ENCODE peak calls at places on chromosomes 13 and 19, in ten cellular contexts. One of them, this sample, is unnamed.

GRCh38 chr13:51733656-51734334 is 70.2 kb downstream of the DHRS12 start:
- DNase-seq in AG08395: no peak
- DNase-seq in lower leg skin: no peak
- DNase-seq in AG04450: no peak
- DNase-seq in NCI-H446: no peak
- DNase-seq in kidney glomerular epithelial cell: peak
- DNase-seq in A172: no peak
- DNase-seq in EL: peak
- DNase-seq in substantia nigra: no peak
- DNase-seq in activated T-cell treated with anti-CD3 and anti-CD28 coated beads for 1 hour: no peak
- DNase-seq in this sample: no peak

GRCh38 chr13:100208002-100208401 is 119.1 kb downstream of the PCCA start:
- DNase-seq in AG08395: no peak
- DNase-seq in lower leg skin: no peak
- DNase-seq in AG04450: no peak
- DNase-seq in NCI-H446: no peak
- DNase-seq in kidney glomerular epithelial cell: no peak
- DNase-seq in A172: no peak
- DNase-seq in EL: no peak
- DNase-seq in substantia nigra: no peak
- DNase-seq in activated T-cell treated with anti-CD3 and anti-CD28 coated beads for 1 hour: no peak
- DNase-seq in this sample: no peak

GRCh38 chr19:13022859-13023636 is 27.8 kb downstream of the NFIX start:
- DNase-seq in AG08395: peak
- DNase-seq in lower leg skin: peak
- DNase-seq in AG04450: peak
- DNase-seq in NCI-H446: peak
- DNase-seq in kidney glomerular epithelial cell: peak
- DNase-seq in A172: peak
- DNase-seq in EL: peak
- DNase-seq in substantia nigra: peak
- DNase-seq in activated T-cell treated with anti-CD3 and anti-CD28 coated beads for 1 hour: no peak
- DNase-seq in this sample: peak

GRCh38 chr13:105921711-105922110 is 613.8 kb downstream of the EFNB2 start:
- DNase-seq in AG08395: no peak
- DNase-seq in lower leg skin: no peak
- DNase-seq in AG04450: no peak
- DNase-seq in NCI-H446: no peak
- DNase-seq in kidney glomerular epithelial cell: no peak
- DNase-seq in A172: no peak
- DNase-seq in EL: no peak
- DNase-seq in substantia nigra: no peak
- DNase-seq in activated T-cell treated with anti-CD3 and anti-CD28 coated beads for 1 hour: no peak
- DNase-seq in this sample: no peak

GRCh38 chr13:59750860-59751259 is 412.9 kb downstream of the DIAPH3 start:
- DNase-seq in AG08395: peak
- DNase-seq in lower leg skin: no peak
- DNase-seq in AG04450: peak
- DNase-seq in NCI-H446: peak
- DNase-seq in kidney glomerular epithelial cell: peak
- DNase-seq in A172: no peak
- DNase-seq in EL: no peak
- DNase-seq in substantia nigra: peak
- DNase-seq in activated T-cell treated with anti-CD3 and anti-CD28 coated beads for 1 hour: no peak
- DNase-seq in this sample: peak

GRCh38 chr13:95087746-95088305 is 213.4 kb downstream of the ABCC4 start:
- DNase-seq in AG08395: peak
- DNase-seq in lower leg skin: no peak
- DNase-seq in AG04450: no peak
- DNase-seq in NCI-H446: no peak
- DNase-seq in kidney glomerular epithelial cell: no peak
- DNase-seq in A172: peak
- DNase-seq in EL: peak
- DNase-seq in substantia nigra: no peak
- DNase-seq in activated T-cell treated with anti-CD3 and anti-CD28 coated beads for 1 hour: no peak
- DNase-seq in this sample: peak

GRCh38 chr13:28530729-28531194 is 35.8 kb upstream of the FLT1 start:
- DNase-seq in AG08395: peak
- DNase-seq in lower leg skin: no peak
- DNase-seq in AG04450: no peak
- DNase-seq in NCI-H446: no peak
- DNase-seq in kidney glomerular epithelial cell: no peak
- DNase-seq in A172: peak
- DNase-seq in EL: peak
- DNase-seq in substantia nigra: no peak
- DNase-seq in activated T-cell treated with anti-CD3 and anti-CD28 coated beads for 1 hour: no peak
- DNase-seq in this sample: no peak

GRCh38 chr13:108322206-108322824 is 52.8 kb downstream of the TNFSF13B start:
- DNase-seq in AG08395: peak
- DNase-seq in lower leg skin: no peak
- DNase-seq in AG04450: peak
- DNase-seq in NCI-H446: no peak
- DNase-seq in kidney glomerular epithelial cell: peak
- DNase-seq in A172: peak
- DNase-seq in EL: peak
- DNase-seq in substantia nigra: no peak
- DNase-seq in activated T-cell treated with anti-CD3 and anti-CD28 coated beads for 1 hour: no peak
- DNase-seq in this sample: peak

GRCh38 chr19:53927745-53928144 is 18.7 kb downstream of the CACNG7 start:
- DNase-seq in AG08395: peak
- DNase-seq in lower leg skin: no peak
- DNase-seq in AG04450: peak
- DNase-seq in NCI-H446: no peak
- DNase-seq in kidney glomerular epithelial cell: peak
- DNase-seq in A172: peak
- DNase-seq in EL: peak
- DNase-seq in substantia nigra: no peak
- DNase-seq in activated T-cell treated with anti-CD3 and anti-CD28 coated beads for 1 hour: peak
- DNase-seq in this sample: peak

GRCh38 chr19:42018503-42019193 is 24.6 kb upstream of the ATP1A3 start:
- DNase-seq in AG08395: peak
- DNase-seq in lower leg skin: no peak
- DNase-seq in AG04450: no peak
- DNase-seq in NCI-H446: no peak
- DNase-seq in kidney glomerular epithelial cell: no peak
- DNase-seq in A172: no peak
- DNase-seq in EL: peak
- DNase-seq in substantia nigra: no peak
- DNase-seq in activated T-cell treated with anti-CD3 and anti-CD28 coated beads for 1 hour: no peak
- DNase-seq in this sample: no peak

GRCh38 chr13:21395953-21396352 is 63.1 kb downstream of the ZDHHC20 start:
- DNase-seq in AG08395: no peak
- DNase-seq in lower leg skin: no peak
- DNase-seq in AG04450: no peak
- DNase-seq in NCI-H446: no peak
- DNase-seq in kidney glomerular epithelial cell: no peak
- DNase-seq in A172: no peak
- DNase-seq in EL: no peak
- DNase-seq in substantia nigra: no peak
- DNase-seq in activated T-cell treated with anti-CD3 and anti-CD28 coated beads for 1 hour: no peak
- DNase-seq in this sample: no peak

GRCh38 chr19:45955905-45956608 is 17.6 kb downstream of the NOVA2 start:
- DNase-seq in AG08395: no peak
- DNase-seq in lower leg skin: no peak
- DNase-seq in AG04450: no peak
- DNase-seq in NCI-H446: no peak
- DNase-seq in kidney glomerular epithelial cell: no peak
- DNase-seq in A172: peak
- DNase-seq in EL: no peak
- DNase-seq in substantia nigra: peak
- DNase-seq in activated T-cell treated with anti-CD3 and anti-CD28 coated beads for 1 hour: no peak
- DNase-seq in this sample: no peak

GRCh38 chr19:45166723-45167252 is 6.0 kb upstream of the NKPD1 start:
- DNase-seq in AG08395: no peak
- DNase-seq in lower leg skin: no peak
- DNase-seq in AG04450: no peak
- DNase-seq in NCI-H446: no peak
- DNase-seq in kidney glomerular epithelial cell: no peak
- DNase-seq in A172: no peak
- DNase-seq in EL: no peak
- DNase-seq in substantia nigra: no peak
- DNase-seq in activated T-cell treated with anti-CD3 and anti-CD28 coated beads for 1 hour: no peak
- DNase-seq in this sample: no peak

GRCh38 chr13:77810430-77810829 is 108.2 kb downstream of the EDNRB start:
- DNase-seq in AG08395: no peak
- DNase-seq in lower leg skin: no peak
- DNase-seq in AG04450: no peak
- DNase-seq in NCI-H446: no peak
- DNase-seq in kidney glomerular epithelial cell: no peak
- DNase-seq in A172: peak
- DNase-seq in EL: peak
- DNase-seq in substantia nigra: no peak
- DNase-seq in activated T-cell treated with anti-CD3 and anti-CD28 coated beads for 1 hour: no peak
- DNase-seq in this sample: no peak

GRCh38 chr13:30744056-30744684 is 8.8 kb downstream of the ALOX5AP start:
- DNase-seq in AG08395: peak
- DNase-seq in lower leg skin: no peak
- DNase-seq in AG04450: no peak
- DNase-seq in NCI-H446: no peak
- DNase-seq in kidney glomerular epithelial cell: no peak
- DNase-seq in A172: peak
- DNase-seq in EL: peak
- DNase-seq in substantia nigra: no peak
- DNase-seq in activated T-cell treated with anti-CD3 and anti-CD28 coated beads for 1 hour: peak
- DNase-seq in this sample: peak

GRCh38 chr19:29690842-29691241 is 24.2 kb downstream of the C19orf12 start:
- DNase-seq in AG08395: no peak
- DNase-seq in lower leg skin: no peak
- DNase-seq in AG04450: no peak
- DNase-seq in NCI-H446: peak
- DNase-seq in kidney glomerular epithelial cell: no peak
- DNase-seq in A172: peak
- DNase-seq in EL: peak
- DNase-seq in substantia nigra: no peak
- DNase-seq in activated T-cell treated with anti-CD3 and anti-CD28 coated beads for 1 hour: no peak
- DNase-seq in this sample: no peak

GRCh38 chr19:58229255-58229639 is 533 bp downstream of the ZNF544 start:
- DNase-seq in AG08395: peak
- DNase-seq in lower leg skin: no peak
- DNase-seq in AG04450: no peak
- DNase-seq in NCI-H446: no peak
- DNase-seq in kidney glomerular epithelial cell: no peak
- DNase-seq in A172: no peak
- DNase-seq in EL: peak
- DNase-seq in substantia nigra: no peak
- DNase-seq in activated T-cell treated with anti-CD3 and anti-CD28 coated beads for 1 hour: no peak
- DNase-seq in this sample: peak

GRCh38 chr19:45668342-45668871 is 386 bp downstream of the GIPR start:
- DNase-seq in AG08395: no peak
- DNase-seq in lower leg skin: no peak
- DNase-seq in AG04450: no peak
- DNase-seq in NCI-H446: no peak
- DNase-seq in kidney glomerular epithelial cell: no peak
- DNase-seq in A172: no peak
- DNase-seq in EL: no peak
- DNase-seq in substantia nigra: no peak
- DNase-seq in activated T-cell treated with anti-CD3 and anti-CD28 coated beads for 1 hour: no peak
- DNase-seq in this sample: no peak

This sample was measured in hepatocyte.